ENCODE peak calls at places on chromosomes 7 and 10, in seven cellular contexts. One of them, this sample, is unnamed.

GRCh38 chr7:17774248-17774647 is 166.0 kb downstream of the SNX13 start:
- DNase-seq in stimulated activated CD8-positive, alpha-beta memory T cell treated with anti-CD3 and anti-CD28 coated beads, Interleukin-12 subunit alpha, Interleukin-12 subunit beta, amount 100 ng/mL, for 1 hour: no peak
- DNase-seq in RPMI7951: peak
- DNase-seq in activated T-cell treated with anti-CD3 and anti-CD28 coated beads, Interleukin-2, amount 50 U/mL, for 72 hours: no peak
- DNase-seq in Caki2: peak
- DNase-seq in posterior cingulate gyrus: no peak
- DNase-seq in A172: peak
- DNase-seq in this sample: no peak

GRCh38 chr7:36301914-36302771 is 87.5 kb upstream of the ANLN start:
- DNase-seq in stimulated activated CD8-positive, alpha-beta memory T cell treated with anti-CD3 and anti-CD28 coated beads, Interleukin-12 subunit alpha, Interleukin-12 subunit beta, amount 100 ng/mL, for 1 hour: no peak
- DNase-seq in RPMI7951: peak
- DNase-seq in activated T-cell treated with anti-CD3 and anti-CD28 coated beads, Interleukin-2, amount 50 U/mL, for 72 hours: no peak
- DNase-seq in Caki2: peak
- DNase-seq in posterior cingulate gyrus: no peak
- DNase-seq in A172: peak
- DNase-seq in this sample: no peak

GRCh38 chr7:135380351-135380750 is 129.6 kb downstream of the CNOT4 start:
- DNase-seq in stimulated activated CD8-positive, alpha-beta memory T cell treated with anti-CD3 and anti-CD28 coated beads, Interleukin-12 subunit alpha, Interleukin-12 subunit beta, amount 100 ng/mL, for 1 hour: no peak
- DNase-seq in RPMI7951: no peak
- DNase-seq in activated T-cell treated with anti-CD3 and anti-CD28 coated beads, Interleukin-2, amount 50 U/mL, for 72 hours: no peak
- DNase-seq in Caki2: no peak
- DNase-seq in posterior cingulate gyrus: no peak
- DNase-seq in A172: no peak
- DNase-seq in this sample: no peak

GRCh38 chr7:361680-362415 is 71.9 kb downstream of the FOXL3 start:
- DNase-seq in stimulated activated CD8-positive, alpha-beta memory T cell treated with anti-CD3 and anti-CD28 coated beads, Interleukin-12 subunit alpha, Interleukin-12 subunit beta, amount 100 ng/mL, for 1 hour: no peak
- DNase-seq in RPMI7951: no peak
- DNase-seq in activated T-cell treated with anti-CD3 and anti-CD28 coated beads, Interleukin-2, amount 50 U/mL, for 72 hours: no peak
- DNase-seq in Caki2: no peak
- DNase-seq in posterior cingulate gyrus: peak
- DNase-seq in A172: no peak
- DNase-seq in this sample: no peak

GRCh38 chr7:117809958-117810357 is 63.3 kb downstream of the CTTNBP2 start:
- DNase-seq in stimulated activated CD8-positive, alpha-beta memory T cell treated with anti-CD3 and anti-CD28 coated beads, Interleukin-12 subunit alpha, Interleukin-12 subunit beta, amount 100 ng/mL, for 1 hour: no peak
- DNase-seq in RPMI7951: no peak
- DNase-seq in activated T-cell treated with anti-CD3 and anti-CD28 coated beads, Interleukin-2, amount 50 U/mL, for 72 hours: no peak
- DNase-seq in Caki2: no peak
- DNase-seq in posterior cingulate gyrus: no peak
- DNase-seq in A172: no peak
- DNase-seq in this sample: no peak

GRCh38 chr7:129612112-129613015 is 844 bp downstream of the NRF1 start:
- DNase-seq in stimulated activated CD8-positive, alpha-beta memory T cell treated with anti-CD3 and anti-CD28 coated beads, Interleukin-12 subunit alpha, Interleukin-12 subunit beta, amount 100 ng/mL, for 1 hour: no peak
- DNase-seq in RPMI7951: peak
- DNase-seq in activated T-cell treated with anti-CD3 and anti-CD28 coated beads, Interleukin-2, amount 50 U/mL, for 72 hours: peak
- DNase-seq in Caki2: peak
- DNase-seq in posterior cingulate gyrus: peak
- DNase-seq in A172: no peak
- DNase-seq in this sample: peak

GRCh38 chr7:158401826-158402225 is 185.8 kb downstream of the PTPRN2 start:
- DNase-seq in stimulated activated CD8-positive, alpha-beta memory T cell treated with anti-CD3 and anti-CD28 coated beads, Interleukin-12 subunit alpha, Interleukin-12 subunit beta, amount 100 ng/mL, for 1 hour: no peak
- DNase-seq in RPMI7951: no peak
- DNase-seq in activated T-cell treated with anti-CD3 and anti-CD28 coated beads, Interleukin-2, amount 50 U/mL, for 72 hours: no peak
- DNase-seq in Caki2: no peak
- DNase-seq in posterior cingulate gyrus: no peak
- DNase-seq in A172: no peak
- DNase-seq in this sample: no peak

GRCh38 chr10:106424981-106425380 is 739.5 kb downstream of the SORCS1 start:
- DNase-seq in stimulated activated CD8-positive, alpha-beta memory T cell treated with anti-CD3 and anti-CD28 coated beads, Interleukin-12 subunit alpha, Interleukin-12 subunit beta, amount 100 ng/mL, for 1 hour: no peak
- DNase-seq in RPMI7951: no peak
- DNase-seq in activated T-cell treated with anti-CD3 and anti-CD28 coated beads, Interleukin-2, amount 50 U/mL, for 72 hours: no peak
- DNase-seq in Caki2: no peak
- DNase-seq in posterior cingulate gyrus: no peak
- DNase-seq in A172: no peak
- DNase-seq in this sample: peak

GRCh38 chr10:78394050-78394449 is 360.4 kb downstream of the RPS24 start:
- DNase-seq in stimulated activated CD8-positive, alpha-beta memory T cell treated with anti-CD3 and anti-CD28 coated beads, Interleukin-12 subunit alpha, Interleukin-12 subunit beta, amount 100 ng/mL, for 1 hour: no peak
- DNase-seq in RPMI7951: no peak
- DNase-seq in activated T-cell treated with anti-CD3 and anti-CD28 coated beads, Interleukin-2, amount 50 U/mL, for 72 hours: no peak
- DNase-seq in Caki2: no peak
- DNase-seq in posterior cingulate gyrus: no peak
- DNase-seq in A172: no peak
- DNase-seq in this sample: no peak

GRCh38 chr7:7220821-7221220 is 38.5 kb downstream of the C1GALT1 start:
- DNase-seq in stimulated activated CD8-positive, alpha-beta memory T cell treated with anti-CD3 and anti-CD28 coated beads, Interleukin-12 subunit alpha, Interleukin-12 subunit beta, amount 100 ng/mL, for 1 hour: no peak
- DNase-seq in RPMI7951: no peak
- DNase-seq in activated T-cell treated with anti-CD3 and anti-CD28 coated beads, Interleukin-2, amount 50 U/mL, for 72 hours: no peak
- DNase-seq in Caki2: no peak
- DNase-seq in posterior cingulate gyrus: no peak
- DNase-seq in A172: no peak
- DNase-seq in this sample: no peak

GRCh38 chr10:97378933-97379921 is 21.9 kb downstream of the RRP12 start:
- DNase-seq in stimulated activated CD8-positive, alpha-beta memory T cell treated with anti-CD3 and anti-CD28 coated beads, Interleukin-12 subunit alpha, Interleukin-12 subunit beta, amount 100 ng/mL, for 1 hour: no peak
- DNase-seq in RPMI7951: no peak
- DNase-seq in activated T-cell treated with anti-CD3 and anti-CD28 coated beads, Interleukin-2, amount 50 U/mL, for 72 hours: no peak
- DNase-seq in Caki2: no peak
- DNase-seq in posterior cingulate gyrus: peak
- DNase-seq in A172: no peak
- DNase-seq in this sample: no peak

GRCh38 chr7:151663382-151664100 is 143.8 kb upstream of the RHEB start:
- DNase-seq in stimulated activated CD8-positive, alpha-beta memory T cell treated with anti-CD3 and anti-CD28 coated beads, Interleukin-12 subunit alpha, Interleukin-12 subunit beta, amount 100 ng/mL, for 1 hour: no peak
- DNase-seq in RPMI7951: no peak
- DNase-seq in activated T-cell treated with anti-CD3 and anti-CD28 coated beads, Interleukin-2, amount 50 U/mL, for 72 hours: no peak
- DNase-seq in Caki2: no peak
- DNase-seq in posterior cingulate gyrus: no peak
- DNase-seq in A172: no peak
- DNase-seq in this sample: no peak

GRCh38 chr7:139679731-139680594 is 97.8 kb downstream of the HIPK2 start:
- DNase-seq in stimulated activated CD8-positive, alpha-beta memory T cell treated with anti-CD3 and anti-CD28 coated beads, Interleukin-12 subunit alpha, Interleukin-12 subunit beta, amount 100 ng/mL, for 1 hour: no peak
- DNase-seq in RPMI7951: peak
- DNase-seq in activated T-cell treated with anti-CD3 and anti-CD28 coated beads, Interleukin-2, amount 50 U/mL, for 72 hours: no peak
- DNase-seq in Caki2: peak
- DNase-seq in posterior cingulate gyrus: no peak
- DNase-seq in A172: no peak
- DNase-seq in this sample: no peak

GRCh38 chr10:4721994-4722753 is 103.8 kb upstream of the AKR1E2 start:
- DNase-seq in stimulated activated CD8-positive, alpha-beta memory T cell treated with anti-CD3 and anti-CD28 coated beads, Interleukin-12 subunit alpha, Interleukin-12 subunit beta, amount 100 ng/mL, for 1 hour: no peak
- DNase-seq in RPMI7951: peak
- DNase-seq in activated T-cell treated with anti-CD3 and anti-CD28 coated beads, Interleukin-2, amount 50 U/mL, for 72 hours: no peak
- DNase-seq in Caki2: no peak
- DNase-seq in posterior cingulate gyrus: no peak
- DNase-seq in A172: no peak
- DNase-seq in this sample: no peak

GRCh38 chr7:142881586-142882337 is 3.8 kb downstream of the TRPV6 start:
- DNase-seq in stimulated activated CD8-positive, alpha-beta memory T cell treated with anti-CD3 and anti-CD28 coated beads, Interleukin-12 subunit alpha, Interleukin-12 subunit beta, amount 100 ng/mL, for 1 hour: no peak
- DNase-seq in RPMI7951: no peak
- DNase-seq in activated T-cell treated with anti-CD3 and anti-CD28 coated beads, Interleukin-2, amount 50 U/mL, for 72 hours: no peak
- DNase-seq in Caki2: no peak
- DNase-seq in posterior cingulate gyrus: no peak
- DNase-seq in A172: no peak
- DNase-seq in this sample: no peak

GRCh38 chr10:43671659-43672555 is 23.2 kb upstream of the ZNF32 start:
- DNase-seq in stimulated activated CD8-positive, alpha-beta memory T cell treated with anti-CD3 and anti-CD28 coated beads, Interleukin-12 subunit alpha, Interleukin-12 subunit beta, amount 100 ng/mL, for 1 hour: no peak
- DNase-seq in RPMI7951: peak
- DNase-seq in activated T-cell treated with anti-CD3 and anti-CD28 coated beads, Interleukin-2, amount 50 U/mL, for 72 hours: peak
- DNase-seq in Caki2: peak
- DNase-seq in posterior cingulate gyrus: peak
- DNase-seq in A172: peak
- DNase-seq in this sample: peak

GRCh38 chr7:33399528-33400213 is 270.3 kb downstream of the BBS9 start:
- DNase-seq in stimulated activated CD8-positive, alpha-beta memory T cell treated with anti-CD3 and anti-CD28 coated beads, Interleukin-12 subunit alpha, Interleukin-12 subunit beta, amount 100 ng/mL, for 1 hour: no peak
- DNase-seq in RPMI7951: no peak
- DNase-seq in activated T-cell treated with anti-CD3 and anti-CD28 coated beads, Interleukin-2, amount 50 U/mL, for 72 hours: no peak
- DNase-seq in Caki2: no peak
- DNase-seq in posterior cingulate gyrus: no peak
- DNase-seq in A172: no peak
- DNase-seq in this sample: no peak

GRCh38 chr7:37915438-37915837 is 1.2 kb downstream of the SFRP4 start:
- DNase-seq in stimulated activated CD8-positive, alpha-beta memory T cell treated with anti-CD3 and anti-CD28 coated beads, Interleukin-12 subunit alpha, Interleukin-12 subunit beta, amount 100 ng/mL, for 1 hour: no peak
- DNase-seq in RPMI7951: no peak
- DNase-seq in activated T-cell treated with anti-CD3 and anti-CD28 coated beads, Interleukin-2, amount 50 U/mL, for 72 hours: no peak
- DNase-seq in Caki2: peak
- DNase-seq in posterior cingulate gyrus: no peak
- DNase-seq in A172: no peak
- DNase-seq in this sample: no peak

GRCh38 chr7:22948770-22949169 is 65.2 kb downstream of the HYCC1 start:
- DNase-seq in stimulated activated CD8-positive, alpha-beta memory T cell treated with anti-CD3 and anti-CD28 coated beads, Interleukin-12 subunit alpha, Interleukin-12 subunit beta, amount 100 ng/mL, for 1 hour: no peak
- DNase-seq in RPMI7951: no peak
- DNase-seq in activated T-cell treated with anti-CD3 and anti-CD28 coated beads, Interleukin-2, amount 50 U/mL, for 72 hours: no peak
- DNase-seq in Caki2: no peak
- DNase-seq in posterior cingulate gyrus: no peak
- DNase-seq in A172: no peak
- DNase-seq in this sample: no peak

GRCh38 chr10:96588601-96589419 is 2.0 kb upstream of the TM9SF3 start:
- DNase-seq in stimulated activated CD8-positive, alpha-beta memory T cell treated with anti-CD3 and anti-CD28 coated beads, Interleukin-12 subunit alpha, Interleukin-12 subunit beta, amount 100 ng/mL, for 1 hour: no peak
- DNase-seq in RPMI7951: peak
- DNase-seq in activated T-cell treated with anti-CD3 and anti-CD28 coated beads, Interleukin-2, amount 50 U/mL, for 72 hours: peak
- DNase-seq in Caki2: peak
- DNase-seq in posterior cingulate gyrus: no peak
- DNase-seq in A172: peak
- DNase-seq in this sample: peak

GRCh38 chr10:95478935-95479334 is 82.2 kb downstream of the SORBS1 start:
- DNase-seq in stimulated activated CD8-positive, alpha-beta memory T cell treated with anti-CD3 and anti-CD28 coated beads, Interleukin-12 subunit alpha, Interleukin-12 subunit beta, amount 100 ng/mL, for 1 hour: no peak
- DNase-seq in RPMI7951: no peak
- DNase-seq in activated T-cell treated with anti-CD3 and anti-CD28 coated beads, Interleukin-2, amount 50 U/mL, for 72 hours: no peak
- DNase-seq in Caki2: peak
- DNase-seq in posterior cingulate gyrus: no peak
- DNase-seq in A172: no peak
- DNase-seq in this sample: no peak

GRCh38 chr7:21543528-21544302 is 876 bp downstream of the DNAH11 start:
- DNase-seq in stimulated activated CD8-positive, alpha-beta memory T cell treated with anti-CD3 and anti-CD28 coated beads, Interleukin-12 subunit alpha, Interleukin-12 subunit beta, amount 100 ng/mL, for 1 hour: no peak
- DNase-seq in RPMI7951: peak
- DNase-seq in activated T-cell treated with anti-CD3 and anti-CD28 coated beads, Interleukin-2, amount 50 U/mL, for 72 hours: no peak
- DNase-seq in Caki2: peak
- DNase-seq in posterior cingulate gyrus: peak
- DNase-seq in A172: no peak
- DNase-seq in this sample: no peak

GRCh38 chr7:27210441-27211083 is 10.7 kb upstream of the HOXA13 start:
- DNase-seq in stimulated activated CD8-positive, alpha-beta memory T cell treated with anti-CD3 and anti-CD28 coated beads, Interleukin-12 subunit alpha, Interleukin-12 subunit beta, amount 100 ng/mL, for 1 hour: no peak
- DNase-seq in RPMI7951: peak
- DNase-seq in activated T-cell treated with anti-CD3 and anti-CD28 coated beads, Interleukin-2, amount 50 U/mL, for 72 hours: peak
- DNase-seq in Caki2: peak
- DNase-seq in posterior cingulate gyrus: peak
- DNase-seq in A172: peak
- DNase-seq in this sample: peak

GRCh38 chr7:6015917-6016652 is 7.0 kb downstream of the AIMP2 start:
- DNase-seq in stimulated activated CD8-positive, alpha-beta memory T cell treated with anti-CD3 and anti-CD28 coated beads, Interleukin-12 subunit alpha, Interleukin-12 subunit beta, amount 100 ng/mL, for 1 hour: no peak
- DNase-seq in RPMI7951: peak
- DNase-seq in activated T-cell treated with anti-CD3 and anti-CD28 coated beads, Interleukin-2, amount 50 U/mL, for 72 hours: peak
- DNase-seq in Caki2: no peak
- DNase-seq in posterior cingulate gyrus: peak
- DNase-seq in A172: peak
- DNase-seq in this sample: peak

GRCh38 chr7:108404509-108405435 is 51.5 kb downstream of the NRCAM start:
- DNase-seq in stimulated activated CD8-positive, alpha-beta memory T cell treated with anti-CD3 and anti-CD28 coated beads, Interleukin-12 subunit alpha, Interleukin-12 subunit beta, amount 100 ng/mL, for 1 hour: no peak
- DNase-seq in RPMI7951: no peak
- DNase-seq in activated T-cell treated with anti-CD3 and anti-CD28 coated beads, Interleukin-2, amount 50 U/mL, for 72 hours: no peak
- DNase-seq in Caki2: no peak
- DNase-seq in posterior cingulate gyrus: no peak
- DNase-seq in A172: no peak
- DNase-seq in this sample: no peak

GRCh38 chr10:129332476-129332875 is 134.6 kb upstream of the MGMT start:
- DNase-seq in stimulated activated CD8-positive, alpha-beta memory T cell treated with anti-CD3 and anti-CD28 coated beads, Interleukin-12 subunit alpha, Interleukin-12 subunit beta, amount 100 ng/mL, for 1 hour: no peak
- DNase-seq in RPMI7951: no peak
- DNase-seq in activated T-cell treated with anti-CD3 and anti-CD28 coated beads, Interleukin-2, amount 50 U/mL, for 72 hours: peak
- DNase-seq in Caki2: peak
- DNase-seq in posterior cingulate gyrus: no peak
- DNase-seq in A172: no peak
- DNase-seq in this sample: no peak

GRCh38 chr10:99964791-99965190 is 45.0 kb downstream of the DNMBP start:
- DNase-seq in stimulated activated CD8-positive, alpha-beta memory T cell treated with anti-CD3 and anti-CD28 coated beads, Interleukin-12 subunit alpha, Interleukin-12 subunit beta, amount 100 ng/mL, for 1 hour: no peak
- DNase-seq in RPMI7951: peak
- DNase-seq in activated T-cell treated with anti-CD3 and anti-CD28 coated beads, Interleukin-2, amount 50 U/mL, for 72 hours: no peak
- DNase-seq in Caki2: no peak
- DNase-seq in posterior cingulate gyrus: no peak
- DNase-seq in A172: no peak
- DNase-seq in this sample: no peak

GRCh38 chr10:101080933-101081546 is 19.3 kb downstream of the KAZALD1 start:
- DNase-seq in stimulated activated CD8-positive, alpha-beta memory T cell treated with anti-CD3 and anti-CD28 coated beads, Interleukin-12 subunit alpha, Interleukin-12 subunit beta, amount 100 ng/mL, for 1 hour: no peak
- DNase-seq in RPMI7951: no peak
- DNase-seq in activated T-cell treated with anti-CD3 and anti-CD28 coated beads, Interleukin-2, amount 50 U/mL, for 72 hours: no peak
- DNase-seq in Caki2: no peak
- DNase-seq in posterior cingulate gyrus: no peak
- DNase-seq in A172: peak
- DNase-seq in this sample: no peak

GRCh38 chr7:100127866-100128601 is 1.3 kb downstream of the MBLAC1 start:
- DNase-seq in stimulated activated CD8-positive, alpha-beta memory T cell treated with anti-CD3 and anti-CD28 coated beads, Interleukin-12 subunit alpha, Interleukin-12 subunit beta, amount 100 ng/mL, for 1 hour: no peak
- DNase-seq in RPMI7951: no peak
- DNase-seq in activated T-cell treated with anti-CD3 and anti-CD28 coated beads, Interleukin-2, amount 50 U/mL, for 72 hours: peak
- DNase-seq in Caki2: no peak
- DNase-seq in posterior cingulate gyrus: peak
- DNase-seq in A172: no peak
- DNase-seq in this sample: no peak

GRCh38 chr10:129727071-129727470 is 237.0 kb downstream of the EBF3 start:
- DNase-seq in stimulated activated CD8-positive, alpha-beta memory T cell treated with anti-CD3 and anti-CD28 coated beads, Interleukin-12 subunit alpha, Interleukin-12 subunit beta, amount 100 ng/mL, for 1 hour: no peak
- DNase-seq in RPMI7951: no peak
- DNase-seq in activated T-cell treated with anti-CD3 and anti-CD28 coated beads, Interleukin-2, amount 50 U/mL, for 72 hours: no peak
- DNase-seq in Caki2: no peak
- DNase-seq in posterior cingulate gyrus: peak
- DNase-seq in A172: no peak
- DNase-seq in this sample: no peak

GRCh38 chr10:86281396-86281795 is 85.2 kb downstream of the GRID1 start:
- DNase-seq in stimulated activated CD8-positive, alpha-beta memory T cell treated with anti-CD3 and anti-CD28 coated beads, Interleukin-12 subunit alpha, Interleukin-12 subunit beta, amount 100 ng/mL, for 1 hour: no peak
- DNase-seq in RPMI7951: no peak
- DNase-seq in activated T-cell treated with anti-CD3 and anti-CD28 coated beads, Interleukin-2, amount 50 U/mL, for 72 hours: no peak
- DNase-seq in Caki2: no peak
- DNase-seq in posterior cingulate gyrus: no peak
- DNase-seq in A172: no peak
- DNase-seq in this sample: no peak

GRCh38 chr7:78296689-78297371 is 498.3 kb downstream of the PHTF2 start:
- DNase-seq in stimulated activated CD8-positive, alpha-beta memory T cell treated with anti-CD3 and anti-CD28 coated beads, Interleukin-12 subunit alpha, Interleukin-12 subunit beta, amount 100 ng/mL, for 1 hour: no peak
- DNase-seq in RPMI7951: no peak
- DNase-seq in activated T-cell treated with anti-CD3 and anti-CD28 coated beads, Interleukin-2, amount 50 U/mL, for 72 hours: no peak
- DNase-seq in Caki2: no peak
- DNase-seq in posterior cingulate gyrus: no peak
- DNase-seq in A172: no peak
- DNase-seq in this sample: no peak

GRCh38 chr7:141043621-141044020 is 28.9 kb upstream of the MRPS33 start:
- DNase-seq in stimulated activated CD8-positive, alpha-beta memory T cell treated with anti-CD3 and anti-CD28 coated beads, Interleukin-12 subunit alpha, Interleukin-12 subunit beta, amount 100 ng/mL, for 1 hour: no peak
- DNase-seq in RPMI7951: no peak
- DNase-seq in activated T-cell treated with anti-CD3 and anti-CD28 coated beads, Interleukin-2, amount 50 U/mL, for 72 hours: no peak
- DNase-seq in Caki2: no peak
- DNase-seq in posterior cingulate gyrus: no peak
- DNase-seq in A172: no peak
- DNase-seq in this sample: no peak

This sample was measured in foreskin keratinocyte.